ENCODE peak calls at places on chromosomes 13 and 19, in nine cellular contexts. M is tibial nerve, I is A549, L is suprapubic skin, D is H1, O is upper lobe of left lung, Q is sigmoid colon, R is K562, W is ovary. H is an unnamed sample.

GRCh38 chr13:49296659-49297058 is 48.9 kb downstream of the CDADC1 start:
- DNase-seq in M (no peak), I (no peak), L (no peak), D (no peak), O (no peak), Q (no peak), R (no peak), W (no peak), H (no peak)

GRCh38 chr19:17615889-17616685 is 60.6 kb downstream of the COLGALT1 start:
- DNase-seq in M (no peak), I (no peak), L (no peak), D (no peak), O (no peak), Q (no peak), R (peak), W (no peak), H (no peak)

GRCh38 chr13:26663801-26664200 is 96.8 kb downstream of the GPR12 start:
- DNase-seq in M (no peak), I (no peak), L (no peak), D (no peak), O (no peak), Q (no peak), R (no peak), W (no peak), H (no peak)

GRCh38 chr13:26517931-26518330 is 39.6 kb upstream of the WASF3 start:
- DNase-seq in M (no peak), I (no peak), L (no peak), D (no peak), O (no peak), Q (no peak), R (no peak), W (no peak), H (no peak)

GRCh38 chr13:44653261-44653660 is 77.1 kb upstream of the TSC22D1 start:
- DNase-seq in M (no peak), I (no peak), L (no peak), D (no peak), O (no peak), Q (no peak), R (no peak), W (no peak), H (no peak)

GRCh38 chr19:2290441-2291184 is 8.6 kb upstream of the PEAK3 start:
- DNase-seq in M (no peak), I (no peak), L (no peak), D (no peak), O (no peak), Q (no peak), R (no peak), W (no peak), H (no peak)

GRCh38 chr13:93881418-93881817 is 598.1 kb downstream of the DCT start:
- DNase-seq in M (no peak), I (no peak), L (no peak), D (no peak), O (no peak), Q (no peak), R (no peak), W (no peak), H (no peak)

GRCh38 chr13:35987572-35988513 is 143.3 kb downstream of the DCLK1 start:
- DNase-seq in M (no peak), I (no peak), L (no peak), D (no peak), O (peak), Q (no peak), R (no peak), W (no peak), H (no peak)

GRCh38 chr19:15200575-15201364 is at the start of gene NOTCH3:
- DNase-seq in M (no peak), I (no peak), L (no peak), D (no peak), O (no peak), Q (no peak), R (no peak), W (no peak), H (no peak)

GRCh38 chr19:48403606-48404005 is 10.1 kb downstream of the GRIN2D start:
- DNase-seq in M (no peak), I (no peak), L (no peak), D (no peak), O (peak), Q (no peak), R (peak), W (no peak), H (no peak)

GRCh38 chr13:27770809-27771208 is 21.5 kb upstream of the GSX1 start:
- DNase-seq in M (no peak), I (peak), L (no peak), D (no peak), O (no peak), Q (no peak), R (peak), W (no peak), H (no peak)

DNA sequence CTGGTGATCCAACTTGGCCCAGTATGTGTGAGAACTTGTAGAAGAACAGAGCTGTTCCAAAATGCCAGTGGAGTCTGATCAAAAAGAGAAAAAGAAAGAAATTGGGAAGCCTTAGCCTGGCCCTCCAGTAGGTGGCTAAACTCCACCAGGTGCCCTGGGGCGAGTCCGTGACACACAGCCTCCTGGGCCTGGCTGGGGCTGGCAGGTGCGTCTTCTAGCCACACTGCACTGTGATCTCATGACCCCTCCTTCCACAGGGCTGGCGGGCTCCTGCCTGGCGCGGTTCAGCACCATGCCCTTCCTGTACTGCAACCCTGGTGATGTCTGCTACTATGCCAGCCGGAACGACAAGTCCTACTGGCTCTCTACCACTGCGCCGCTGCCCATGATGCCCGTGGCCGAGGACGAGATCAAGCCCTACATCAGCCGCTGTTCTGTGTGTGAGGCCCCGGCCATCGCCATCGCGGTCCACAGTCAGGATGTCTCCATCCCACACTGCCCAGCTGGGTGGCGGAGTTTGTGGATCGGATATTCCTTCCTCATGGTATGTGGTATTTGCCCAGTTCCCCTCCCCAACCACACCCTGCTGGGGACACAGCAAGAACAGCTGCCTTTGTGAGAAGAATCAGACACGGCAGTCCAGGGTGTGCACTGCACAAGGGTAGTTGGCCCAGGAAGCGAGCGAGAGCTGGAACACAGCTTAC is 53.7 kb downstream of the RAB20 start:
- DNase-seq in M (no peak), I (peak), L (no peak), D (no peak), O (peak), Q (no peak), R (no peak), W (no peak), H (peak)
- TF ChIP-seq CTCF in M (no peak), I (no peak), L (no peak), D (no peak), O (peak), Q (no peak), R (no peak), W (no peak), H (peak)

GRCh38 chr19:18777725-18778389 is 13.2 kb downstream of the COMP start:
- DNase-seq in M (no peak), I (no peak), L (no peak), D (no peak), O (no peak), Q (no peak), R (no peak), W (no peak), H (no peak)
- TF ChIP-seq EP300 in M (no peak), I (no peak), L (no peak), D (no peak), O (no peak), Q (no peak), R (no peak), W (no peak), H (no peak)

GRCh38 chr19:5246554-5247155 is 94.0 kb downstream of the PTPRS start:
- DNase-seq in M (no peak), I (no peak), L (no peak), D (no peak), O (no peak), Q (no peak), R (no peak), W (no peak), H (no peak)

GRCh38 chr19:5244351-5244750 is 96.3 kb downstream of the PTPRS start:
- DNase-seq in M (no peak), I (no peak), L (no peak), D (no peak), O (no peak), Q (no peak), R (no peak), W (no peak), H (no peak)

GRCh38 chr19:5240011-5240410 is 100.6 kb downstream of the PTPRS start:
- DNase-seq in M (no peak), I (no peak), L (no peak), D (no peak), O (no peak), Q (no peak), R (no peak), W (no peak), H (no peak)

GRCh38 chr19:5245631-5246553 is 94.7 kb downstream of the PTPRS start:
- DNase-seq in M (no peak), I (no peak), L (no peak), D (no peak), O (no peak), Q (no peak), R (peak), W (no peak), H (no peak)

GRCh38 chr19:5243878-5244277 is 96.7 kb downstream of the PTPRS start:
- DNase-seq in M (no peak), I (no peak), L (no peak), D (no peak), O (no peak), Q (no peak), R (no peak), W (no peak), H (no peak)
- TF ChIP-seq CTCF in M (no peak), I (no peak), L (no peak), D (no peak), O (no peak), Q (no peak), R (no peak), W (no peak), H (no peak)

GRCh38 chr19:7658219-7658686 is 10.6 kb upstream of the RETN start:
- DNase-seq in M (no peak), I (no peak), L (no peak), D (no peak), O (peak), Q (no peak), R (no peak), W (no peak), H (no peak)
- TF ChIP-seq EP300 in M (no peak), I (no peak), L (no peak), D (no peak), O (no peak), Q (no peak), R (no peak), W (no peak), H (no peak)

GRCh38 chr13:41942462-41943094 is 18.3 kb downstream of the VWA8 start:
- DNase-seq in M (no peak), I (peak), L (no peak), D (no peak), O (no peak), Q (no peak), R (peak), W (no peak), H (no peak)
- TF ChIP-seq CTCF in M (no peak), I (peak), L (no peak), D (peak), O (no peak), Q (no peak), R (peak), W (no peak), H (no peak)

DNA sequence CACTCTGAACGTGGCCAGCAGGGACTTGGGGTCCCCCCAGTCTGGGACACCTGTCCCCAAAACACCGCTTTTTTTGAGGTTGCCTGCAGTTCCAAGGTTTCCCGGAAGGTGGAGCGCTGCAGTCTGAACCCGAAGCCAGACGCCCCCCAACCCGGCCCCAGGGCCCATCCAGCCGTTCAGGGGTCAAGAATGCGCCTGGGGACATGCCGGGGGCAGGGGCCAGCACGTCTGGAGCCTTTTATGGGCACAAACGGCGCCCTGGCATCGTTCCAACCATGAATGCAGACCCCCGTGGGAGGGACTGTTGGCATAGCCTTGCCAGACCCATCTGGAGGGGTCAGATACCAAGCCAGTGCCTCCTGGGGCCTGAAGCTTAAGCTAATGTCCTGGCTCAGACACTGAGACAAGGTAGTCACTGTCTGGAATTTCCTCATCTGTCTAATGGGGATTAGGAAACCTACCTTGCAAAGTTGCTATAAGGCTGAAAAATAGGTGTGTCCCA is 6.9 kb downstream of the S1PR5 start:
- DNase-seq in M (no peak), I (peak), L (no peak), D (no peak), O (no peak), Q (no peak), R (peak), W (peak), H (no peak)
- TF ChIP-seq EP300 in M (no peak), I (no peak), L (no peak), D (no peak), O (no peak), Q (no peak), R (no peak), W (no peak), H (no peak)